ENCODE peak calls at places on chromosome 19, in ten cellular contexts. C is left lung; E is choroid plexus epithelial cell; Y is tibial nerve; J is spleen; K is adrenal gland; L is Calu3; S is lower lobe of right lung; B is CD4-positive, alpha-beta T cell; Q is AG10803. V is an unnamed sample.
A peak's percentile ranks its signal among the peaks of the same experiment; 100 is the strongest.

GRCh38 chr19:21260164-21260847 is 68.9 kb downstream of the ZNF708 start:
- DNase-seq in C (no peak), E (no peak), Y (no peak), J (no peak), K (no peak), L (no peak), S (no peak), B (no peak), Q (no peak), V (no peak)

GRCh38 chr19:39265321-39265916 is 2.8 kb upstream of the IFNL2 start:
- DNase-seq in C (no peak), E (no peak), Y (no peak), J (no peak), K (no peak), L (no peak), S (no peak), B (no peak), Q (no peak), V (no peak)

GRCh38 chr19:4264812-4265211 is 14.3 kb upstream of the SHD start:
- DNase-seq in C (no peak), E (no peak), Y (no peak), J (no peak), K (no peak), L (no peak), S (no peak), B (no peak), Q (no peak), V (no peak)

GRCh38 chr19:1651061-1651547 is 1.3 kb downstream of the TCF3 start:
- DNase-seq in C (no peak), E (peak; percentile 48), Y (no peak), J (peak; percentile 86), K (no peak), L (no peak), S (no peak), B (peak; percentile 42), Q (peak; percentile 12), V (no peak)

GRCh38 chr19:29211562-29212416 is 1.2 kb downstream of the UQCRFS1 start:
- DNase-seq in C (no peak), E (peak; percentile 31), Y (no peak), J (no peak), K (peak; percentile 36), L (no peak), S (no peak), B (no peak), Q (peak; percentile 15), V (peak; percentile 54)

GRCh38 chr19:46413262-46414031 is at the start of gene CCDC8:
- DNase-seq in C (peak; percentile 86), E (peak; percentile 98), Y (peak; percentile 47), J (no peak), K (peak; percentile 90), L (no peak), S (peak; percentile 75), B (no peak), Q (peak; percentile 88), V (no peak)

GRCh38 chr19:49875801-49876421 is 1.2 kb downstream of the AKT1S1 start:
- DNase-seq in C (no peak), E (peak; percentile 50), Y (no peak), J (peak; percentile 94), K (peak; percentile 76), L (peak; percentile 69), S (peak; percentile 75), B (peak; percentile 54), Q (peak; percentile 27), V (no peak)

GRCh38 chr19:42424712-42425131 is 2.5 kb downstream of the LIPE start:
- DNase-seq in C (peak; percentile 28), E (no peak), Y (no peak), J (peak; percentile 78), K (peak; percentile 59), L (no peak), S (no peak), B (no peak), Q (no peak), V (no peak)

GRCh38 chr19:5961969-5962945 is 15.7 kb downstream of the RANBP3 start:
- DNase-seq in C (peak; percentile 86), E (peak; percentile 95), Y (no peak), J (peak; percentile 87), K (peak; percentile 58), L (peak; percentile 11), S (peak; percentile 81), B (peak; percentile 79), Q (peak; percentile 67), V (peak; percentile 74)

GRCh38 chr19:35083678-35084077 is 31.9 kb upstream of the FXYD3 start:
- DNase-seq in C (no peak), E (no peak), Y (no peak), J (no peak), K (no peak), L (no peak), S (no peak), B (no peak), Q (no peak), V (no peak)

GRCh38 chr19:4456843-4457653 is 546 bp downstream of the UBXN6 start:
- DNase-seq in C (peak; percentile 63), E (peak; percentile 78), Y (no peak), J (peak; percentile 79), K (peak; percentile 64), L (peak; percentile 20), S (peak; percentile 49), B (peak; percentile 36), Q (peak; percentile 60), V (no peak)

GRCh38 chr19:15285896-15286591 is 46.3 kb downstream of the BRD4 start:
- DNase-seq in C (no peak), E (no peak), Y (no peak), J (peak; percentile 71), K (no peak), L (no peak), S (no peak), B (no peak), Q (no peak), V (peak; percentile 77)

GRCh38 chr19:29409121-29409862 is 116.5 kb upstream of the VSTM2B start:
- DNase-seq in C (no peak), E (no peak), Y (no peak), J (no peak), K (no peak), L (no peak), S (no peak), B (no peak), Q (no peak), V (no peak)

DNA sequence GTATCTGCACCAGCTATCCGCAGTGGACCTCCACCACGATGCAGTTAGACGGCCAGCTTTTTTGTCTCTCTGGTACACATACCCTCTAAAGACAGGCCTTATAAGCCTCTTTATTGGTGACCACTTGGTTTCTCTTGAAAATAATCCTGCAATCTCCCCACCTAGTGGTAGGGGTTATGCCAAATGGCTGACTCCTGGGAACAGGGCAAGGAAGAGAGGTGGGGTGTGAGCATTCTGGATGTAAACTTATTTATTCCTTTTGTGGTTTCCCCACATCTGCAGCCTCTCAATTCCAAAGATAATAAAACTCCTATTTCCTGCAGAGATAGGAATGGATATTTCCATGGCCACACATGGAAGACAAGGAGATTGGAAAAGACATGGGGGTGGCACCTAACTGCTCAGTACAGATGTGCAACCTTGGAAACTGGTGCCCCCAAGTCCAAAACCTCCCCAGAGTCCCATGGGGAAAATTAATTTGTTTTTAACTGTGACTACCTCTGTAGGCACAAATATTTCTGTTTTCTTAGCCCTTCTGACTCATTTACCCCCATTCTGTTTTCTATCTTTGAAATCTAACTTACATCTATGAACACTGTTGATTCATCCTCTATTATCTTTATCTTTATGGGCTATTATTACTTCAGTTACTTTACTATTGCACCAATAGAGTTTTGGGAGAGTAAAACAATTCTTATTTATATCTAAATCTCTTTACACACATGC is 112.7 kb upstream of the TSHZ3 start:
- DNase-seq in C (no peak), E (peak; percentile 12), Y (no peak), J (no peak), K (no peak), L (no peak), S (no peak), B (no peak), Q (no peak), V (no peak)
- TF ChIP-seq CTCF in C (no peak), E (peak; percentile 31), Y (no peak), J (no peak), K (no peak), L (no peak), S (no peak), B (no peak), Q (peak; percentile 47), V (no peak)

DNA sequence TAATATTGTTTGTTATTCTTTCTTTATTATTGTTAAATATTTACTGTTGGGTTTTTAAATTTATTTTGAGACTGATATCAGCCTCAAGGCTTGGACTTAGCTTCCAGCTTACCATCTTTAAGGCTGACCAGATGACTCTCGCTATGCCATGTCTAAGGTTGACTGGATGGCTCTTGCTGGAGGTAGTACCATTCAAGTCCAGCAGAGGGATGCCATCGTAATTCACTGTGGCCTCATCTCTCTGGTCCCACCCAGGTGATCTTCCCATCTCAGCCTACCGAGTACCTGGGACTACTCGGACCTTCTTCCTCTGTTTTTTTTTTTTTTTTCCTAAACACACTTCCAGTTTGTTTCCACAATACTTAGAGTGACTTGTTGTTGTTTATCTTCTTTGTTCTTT is 41.7 kb upstream of the ZNF91 start:
- DNase-seq in C (no peak), E (no peak), Y (no peak), J (no peak), K (no peak), L (no peak), S (no peak), B (no peak), Q (no peak), V (no peak)
- TF ChIP-seq CTCF in C (peak; percentile 7), E (peak; percentile 43), Y (no peak), J (no peak), K (no peak), L (peak; percentile 28), S (no peak), B (no peak), Q (peak; percentile 28), V (no peak)

DNA sequence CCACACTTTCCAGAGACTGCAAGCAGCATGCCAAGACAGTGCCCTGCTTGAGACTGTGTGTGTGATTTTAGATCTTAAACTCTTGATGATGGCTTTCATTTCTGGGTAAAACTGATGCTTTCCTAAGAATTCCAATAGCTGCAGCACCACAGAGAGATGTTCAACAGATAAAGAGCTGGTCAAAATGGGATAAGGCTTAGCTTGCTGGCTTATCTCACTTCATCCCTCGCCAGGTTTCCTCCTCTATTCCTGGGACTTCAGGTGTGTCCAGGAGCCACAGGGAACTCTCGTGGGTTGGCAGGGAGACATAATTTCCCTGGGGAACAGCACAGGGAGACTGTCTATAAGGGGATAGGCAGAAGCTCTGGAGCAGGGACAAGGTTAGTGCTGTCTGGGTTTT is 137.3 kb downstream of the KCTD15 start:
- DNase-seq in C (no peak), E (no peak), Y (no peak), J (no peak), K (no peak), L (no peak), S (no peak), B (no peak), Q (no peak), V (no peak)
- TF ChIP-seq CTCF in C (no peak), E (no peak), Y (no peak), J (no peak), K (no peak), L (no peak), S (no peak), B (no peak), Q (no peak), V (no peak)

DNA sequence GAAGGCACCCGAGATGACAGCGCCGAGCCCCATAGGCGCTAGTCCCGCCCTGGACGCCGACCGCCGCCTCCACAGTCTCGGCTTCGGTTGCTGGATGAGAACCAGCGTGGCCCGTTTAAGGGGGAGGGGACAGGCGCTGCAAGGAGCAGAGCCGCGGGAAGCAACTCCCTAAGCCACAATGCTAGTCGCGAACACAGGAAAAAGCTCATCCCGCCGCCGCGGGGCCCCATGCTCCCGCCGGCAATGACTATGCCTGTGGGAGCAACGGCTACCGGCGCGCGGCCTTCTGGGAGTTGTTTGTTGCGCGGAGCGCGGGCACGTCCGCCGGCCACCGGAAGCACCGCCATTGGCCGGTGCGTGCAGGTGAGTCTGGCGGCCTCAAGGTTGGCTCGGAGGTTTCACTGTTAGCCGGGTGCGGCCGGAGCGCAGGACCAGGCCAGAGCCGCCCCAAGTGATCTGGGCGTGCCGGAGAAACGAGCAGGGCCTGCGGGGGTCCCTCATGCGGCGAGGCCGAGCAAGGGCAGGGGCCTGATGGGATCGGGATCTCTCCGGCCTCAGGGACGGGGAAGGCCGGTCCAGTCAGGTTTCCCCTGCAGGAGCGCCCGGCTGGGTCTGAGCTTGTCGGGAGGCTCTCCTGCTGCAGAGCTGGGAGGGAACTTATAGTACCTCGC is at the start of gene ZNF544:
- DNase-seq in C (peak; percentile 85), E (peak; percentile 71), Y (no peak), J (peak; percentile 92), K (peak; percentile 78), L (peak; percentile 88), S (peak; percentile 87), B (peak; percentile 45), Q (peak; percentile 70), V (no peak)
- TF ChIP-seq CTCF in C (no peak), E (peak; percentile 38), Y (no peak), J (peak; percentile 28), K (peak; percentile 11), L (no peak), S (no peak), B (no peak), Q (peak; percentile 28), V (no peak)

V was measured in CD14-positive monocyte.